ENCODE peak calls at places on chromosomes 12 and 14, in four cellular contexts. One of them, this sample, is unnamed.

GRCh38 chr14:55706341-55706684 is 126.3 kb downstream of the KTN1 start:
- DNase-seq in astrocyte of the spinal cord: no peak
- DNase-seq in suprapubic skin: no peak
- DNase-seq in adrenal gland: no peak
- DNase-seq in this sample: no peak

GRCh38 chr14:24259282-24260025 is 3.5 kb downstream of the TGM1 start:
- DNase-seq in astrocyte of the spinal cord: peak; percentile 17
- DNase-seq in suprapubic skin: peak; percentile 62
- DNase-seq in adrenal gland: no peak
- DNase-seq in this sample: no peak

GRCh38 chr14:69612759-69613145 is 1.4 kb downstream of the SUSD6 start:
- DNase-seq in astrocyte of the spinal cord: peak; percentile 36
- DNase-seq in suprapubic skin: no peak
- DNase-seq in adrenal gland: no peak
- DNase-seq in this sample: no peak

GRCh38 chr12:120800665-120801064 is 75.0 kb downstream of the ACADS start:
- DNase-seq in astrocyte of the spinal cord: peak; percentile 2
- DNase-seq in suprapubic skin: no peak
- DNase-seq in adrenal gland: no peak
- DNase-seq in this sample: no peak

GRCh38 chr14:69632154-69632553 is 20.8 kb downstream of the SUSD6 start:
- DNase-seq in astrocyte of the spinal cord: no peak
- DNase-seq in suprapubic skin: no peak
- DNase-seq in adrenal gland: no peak
- DNase-seq in this sample: no peak

GRCh38 chr14:87643005-87643404 is 350.0 kb downstream of the GALC start:
- DNase-seq in astrocyte of the spinal cord: no peak
- DNase-seq in suprapubic skin: no peak
- DNase-seq in adrenal gland: peak; percentile 71
- DNase-seq in this sample: no peak

GRCh38 chr12:121365416-121366062 is 13.3 kb upstream of the ANAPC5 start:
- DNase-seq in astrocyte of the spinal cord: no peak
- DNase-seq in suprapubic skin: no peak
- DNase-seq in adrenal gland: no peak
- DNase-seq in this sample: no peak

GRCh38 chr12:90909069-90909676 is 45.8 kb downstream of the CCER1 start:
- DNase-seq in astrocyte of the spinal cord: peak; percentile 65
- DNase-seq in suprapubic skin: no peak
- DNase-seq in adrenal gland: peak; percentile 67
- DNase-seq in this sample: no peak

GRCh38 chr12:80937391-80938238 is at the start of gene LIN7A:
- DNase-seq in astrocyte of the spinal cord: peak; percentile 62
- DNase-seq in suprapubic skin: no peak
- DNase-seq in adrenal gland: peak; percentile 71
- DNase-seq in this sample: no peak

GRCh38 chr14:54207476-54207875 is 189.3 kb upstream of the CDKN3 start:
- DNase-seq in astrocyte of the spinal cord: no peak
- DNase-seq in suprapubic skin: no peak
- DNase-seq in adrenal gland: no peak
- DNase-seq in this sample: no peak

GRCh38 chr12:73266206-73266605 is 994.0 kb downstream of the TRHDE start:
- DNase-seq in astrocyte of the spinal cord: no peak
- DNase-seq in suprapubic skin: no peak
- DNase-seq in adrenal gland: no peak
- DNase-seq in this sample: no peak

GRCh38 chr12:57107456-57107855 is 3.7 kb downstream of the STAT6 start:
- DNase-seq in astrocyte of the spinal cord: no peak
- DNase-seq in suprapubic skin: peak; percentile 60
- DNase-seq in adrenal gland: no peak
- DNase-seq in this sample: no peak

GRCh38 chr12:124498870-124499753 is 68.3 kb downstream of the NCOR2 start:
- DNase-seq in astrocyte of the spinal cord: peak; percentile 81
- DNase-seq in suprapubic skin: no peak
- DNase-seq in adrenal gland: no peak
- DNase-seq in this sample: no peak

GRCh38 chr14:56119221-56119967 is 1.2 kb downstream of the PELI2 start:
- DNase-seq in astrocyte of the spinal cord: peak; percentile 38
- DNase-seq in suprapubic skin: peak; percentile 73
- DNase-seq in adrenal gland: peak; percentile 65
- DNase-seq in this sample: no peak

GRCh38 chr14:87065366-87065765 is 927.6 kb downstream of the GALC start:
- DNase-seq in astrocyte of the spinal cord: no peak
- DNase-seq in suprapubic skin: no peak
- DNase-seq in adrenal gland: no peak
- DNase-seq in this sample: no peak

GRCh38 chr12:31853977-31854376 is 105.2 kb upstream of the RESF1 start:
- DNase-seq in astrocyte of the spinal cord: no peak
- DNase-seq in suprapubic skin: no peak
- DNase-seq in adrenal gland: no peak
- DNase-seq in this sample: no peak

GRCh38 chr14:62117010-62117717 is 354.9 kb downstream of the SNAPC1 start:
- DNase-seq in astrocyte of the spinal cord: peak; percentile 75
- DNase-seq in suprapubic skin: peak; percentile 57
- DNase-seq in adrenal gland: peak; percentile 93
- DNase-seq in this sample: peak; percentile 7
- TF ChIP-seq CTCF in astrocyte of the spinal cord: peak; percentile 35
- TF ChIP-seq CTCF in suprapubic skin: peak; percentile 44
- TF ChIP-seq CTCF in adrenal gland: no peak
- TF ChIP-seq CTCF in this sample: peak; percentile 40

GRCh38 chr12:11650697-11651281 is 1.3 kb downstream of the ETV6 start:
- DNase-seq in astrocyte of the spinal cord: peak; percentile 55
- DNase-seq in suprapubic skin: no peak
- DNase-seq in adrenal gland: no peak
- DNase-seq in this sample: no peak
- H3K4me3 ChIP-seq in astrocyte of the spinal cord: peak overlapping the region; percentile 96
- H3K4me3 ChIP-seq in suprapubic skin: peak overlapping the region; percentile 88
- H3K4me3 ChIP-seq in adrenal gland: no peak overlapping the region
- H3K4me3 ChIP-seq in this sample: peak overlapping the region; percentile 71

DNA sequence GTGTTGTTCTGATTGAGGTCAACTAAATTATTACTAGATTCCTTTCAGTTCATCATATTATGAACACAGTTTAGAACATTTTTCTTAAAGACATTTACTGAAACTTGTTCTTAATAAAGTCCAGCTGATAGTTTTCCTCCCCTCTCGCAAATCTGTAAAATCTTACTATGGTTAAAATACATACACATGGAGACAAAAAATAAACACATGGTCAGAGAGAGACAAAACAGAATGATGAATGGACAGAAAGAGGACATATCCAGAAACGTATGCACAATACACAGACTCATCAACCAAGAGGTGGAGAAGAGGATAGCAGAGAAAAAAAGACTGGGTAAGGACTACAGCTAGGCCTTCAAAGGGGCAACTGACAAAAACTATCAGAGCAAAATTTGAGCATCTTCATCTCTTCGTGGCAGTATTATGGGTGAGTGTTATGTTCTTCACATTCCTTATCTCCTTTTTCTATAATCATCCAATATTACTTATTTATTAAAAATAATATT is 38.4 kb downstream of the EEA1 start:
- DNase-seq in astrocyte of the spinal cord: no peak
- DNase-seq in suprapubic skin: no peak
- DNase-seq in adrenal gland: no peak
- DNase-seq in this sample: no peak
- TF ChIP-seq CTCF in astrocyte of the spinal cord: no peak
- TF ChIP-seq CTCF in suprapubic skin: no peak
- TF ChIP-seq CTCF in adrenal gland: no peak
- TF ChIP-seq CTCF in this sample: no peak

DNA sequence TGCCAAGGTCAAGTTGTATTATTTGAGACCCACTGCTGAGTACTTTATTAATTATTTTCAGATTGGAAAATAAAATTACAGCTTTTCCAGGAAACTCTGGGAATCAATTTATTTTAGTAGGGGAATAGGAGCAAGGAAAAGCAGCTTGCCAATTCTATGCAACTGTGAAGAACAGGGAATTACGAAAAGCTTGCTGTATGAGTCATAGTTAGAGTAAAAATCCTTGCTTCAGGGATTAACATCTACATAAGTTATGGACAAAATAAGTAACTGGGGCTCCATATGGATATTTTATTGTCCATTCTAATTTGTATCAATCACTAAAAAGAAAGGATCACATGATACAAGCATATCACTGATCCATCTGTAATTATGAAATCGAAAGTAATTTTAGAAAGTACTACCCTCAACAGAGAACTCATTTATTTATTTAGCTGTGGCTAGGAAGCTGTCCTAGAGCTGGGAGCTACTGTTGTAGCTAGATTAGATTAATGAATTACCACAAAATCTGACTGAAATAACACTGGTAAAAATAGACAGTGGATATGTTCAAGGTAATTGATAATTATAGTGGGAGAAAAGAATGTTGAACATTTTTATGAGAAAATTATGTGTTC is 303.5 kb upstream of the NPAS3 start:
- DNase-seq in astrocyte of the spinal cord: peak; percentile 74
- DNase-seq in suprapubic skin: no peak
- DNase-seq in adrenal gland: no peak
- DNase-seq in this sample: peak; percentile 18
- H3K4me3 ChIP-seq in astrocyte of the spinal cord: no peak overlapping the region
- H3K4me3 ChIP-seq in suprapubic skin: peak overlapping the region; percentile 16
- H3K4me3 ChIP-seq in adrenal gland: no peak overlapping the region
- H3K4me3 ChIP-seq in this sample: no peak overlapping the region

GRCh38 chr12:28463396-28463795 is 273.1 kb downstream of the CCDC91 start:
- DNase-seq in astrocyte of the spinal cord: no peak
- DNase-seq in suprapubic skin: no peak
- DNase-seq in adrenal gland: no peak
- DNase-seq in this sample: no peak
- TF ChIP-seq CTCF in astrocyte of the spinal cord: no peak
- TF ChIP-seq CTCF in suprapubic skin: no peak
- TF ChIP-seq CTCF in adrenal gland: no peak
- TF ChIP-seq CTCF in this sample: no peak

GRCh38 chr14:74257988-74258704 is 18.9 kb downstream of the VSX2 start:
- DNase-seq in astrocyte of the spinal cord: no peak
- DNase-seq in suprapubic skin: no peak
- DNase-seq in adrenal gland: no peak
- DNase-seq in this sample: no peak

GRCh38 chr14:74260525-74261233 is 21.4 kb downstream of the VSX2 start:
- DNase-seq in astrocyte of the spinal cord: no peak
- DNase-seq in suprapubic skin: no peak
- DNase-seq in adrenal gland: no peak
- DNase-seq in this sample: no peak

GRCh38 chr14:74257078-74257987 is 18.1 kb downstream of the VSX2 start:
- DNase-seq in astrocyte of the spinal cord: no peak
- DNase-seq in suprapubic skin: peak; percentile 63
- DNase-seq in adrenal gland: peak; percentile 59
- DNase-seq in this sample: no peak

GRCh38 chr14:74259513-74259912 is 20.3 kb downstream of the VSX2 start:
- DNase-seq in astrocyte of the spinal cord: no peak
- DNase-seq in suprapubic skin: no peak
- DNase-seq in adrenal gland: no peak
- DNase-seq in this sample: no peak

GRCh38 chr14:74258705-74259035 is 19.4 kb downstream of the VSX2 start:
- DNase-seq in astrocyte of the spinal cord: no peak
- DNase-seq in suprapubic skin: no peak
- DNase-seq in adrenal gland: no peak
- DNase-seq in this sample: no peak
- H3K4me3 ChIP-seq in astrocyte of the spinal cord: no peak overlapping the region
- H3K4me3 ChIP-seq in suprapubic skin: peak overlapping the region; percentile 79
- H3K4me3 ChIP-seq in adrenal gland: no peak overlapping the region
- H3K4me3 ChIP-seq in this sample: no peak overlapping the region

DNA sequence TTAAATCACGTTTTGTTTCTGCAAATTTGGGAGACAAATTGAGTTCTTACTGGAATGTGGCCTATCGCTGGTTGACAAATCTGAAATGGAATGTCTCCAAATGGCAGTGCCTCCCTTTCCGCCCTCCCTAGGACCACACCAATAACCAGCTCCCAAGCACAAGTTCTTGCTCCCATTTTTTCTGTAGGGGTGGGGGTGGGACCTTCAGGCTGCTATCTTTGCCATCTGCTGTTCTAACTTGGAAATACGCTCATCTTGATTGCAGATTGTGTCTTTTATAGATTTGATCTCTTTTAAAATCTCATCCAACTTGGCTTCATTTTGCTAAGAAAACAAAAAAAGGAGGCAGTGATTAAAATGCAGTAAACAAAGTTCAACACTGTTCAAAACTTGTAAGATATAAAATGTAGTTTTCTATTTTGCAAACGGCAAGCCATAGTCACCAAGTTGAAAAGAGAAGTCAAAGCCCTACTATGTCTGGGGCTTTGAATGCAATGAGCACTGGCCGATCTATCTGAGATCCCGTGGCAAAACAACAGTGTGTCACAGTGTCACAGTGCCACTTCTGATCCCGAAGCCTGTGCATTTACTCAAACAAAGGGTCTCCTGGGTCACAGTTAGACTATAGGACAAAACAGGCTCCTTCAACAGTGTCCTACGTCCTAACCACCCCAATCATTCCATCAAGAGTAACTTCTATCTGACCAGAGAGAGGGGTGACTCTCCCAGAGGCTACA is 13.7 kb upstream of the SELPLG start:
- DNase-seq in astrocyte of the spinal cord: no peak
- DNase-seq in suprapubic skin: no peak
- DNase-seq in adrenal gland: no peak
- DNase-seq in this sample: no peak
- TF ChIP-seq CTCF in astrocyte of the spinal cord: peak; percentile 9
- TF ChIP-seq CTCF in suprapubic skin: no peak
- TF ChIP-seq CTCF in adrenal gland: no peak
- TF ChIP-seq CTCF in this sample: no peak

DNA sequence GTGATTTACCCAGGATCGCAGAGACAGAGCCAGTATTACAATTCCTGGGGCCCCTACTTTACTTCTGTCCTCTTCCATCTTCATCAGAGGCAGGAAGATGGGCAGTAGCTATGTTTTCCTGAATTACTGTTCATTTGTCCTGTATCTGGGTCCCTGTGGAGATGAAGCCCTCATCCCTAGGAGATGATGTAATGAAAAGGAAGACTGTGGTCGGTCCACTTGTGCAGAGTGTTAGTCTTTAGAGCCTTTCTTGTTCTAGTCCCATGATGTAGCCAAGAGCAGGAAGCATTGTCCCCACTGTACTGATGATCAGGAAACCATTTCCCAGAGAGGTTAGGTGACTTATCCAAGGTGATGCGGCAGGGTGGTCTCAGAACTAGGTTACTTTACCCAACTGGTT is 2.6 kb downstream of the CD9 start:
- DNase-seq in astrocyte of the spinal cord: no peak
- DNase-seq in suprapubic skin: no peak
- DNase-seq in adrenal gland: no peak
- DNase-seq in this sample: no peak
- H3K4me3 ChIP-seq in astrocyte of the spinal cord: no peak overlapping the region
- H3K4me3 ChIP-seq in suprapubic skin: peak overlapping the region; percentile 100
- H3K4me3 ChIP-seq in adrenal gland: no peak overlapping the region
- H3K4me3 ChIP-seq in this sample: no peak overlapping the region

GRCh38 chr12:117472983-117473382 is 111.6 kb upstream of the NOS1 start:
- DNase-seq in astrocyte of the spinal cord: no peak
- DNase-seq in suprapubic skin: no peak
- DNase-seq in adrenal gland: no peak
- DNase-seq in this sample: no peak
- TF ChIP-seq CTCF in astrocyte of the spinal cord: peak; percentile 39
- TF ChIP-seq CTCF in suprapubic skin: no peak
- TF ChIP-seq CTCF in adrenal gland: peak; percentile 24
- TF ChIP-seq CTCF in this sample: peak; percentile 25

GRCh38 chr12:95574030-95574429 is 22.8 kb upstream of the USP44 start:
- DNase-seq in astrocyte of the spinal cord: no peak
- DNase-seq in suprapubic skin: no peak
- DNase-seq in adrenal gland: no peak
- DNase-seq in this sample: no peak
- H3K4me3 ChIP-seq in astrocyte of the spinal cord: no peak overlapping the region
- H3K4me3 ChIP-seq in suprapubic skin: no peak overlapping the region
- H3K4me3 ChIP-seq in adrenal gland: no peak overlapping the region
- H3K4me3 ChIP-seq in this sample: no peak overlapping the region